ENCODE peak calls at places on chromosomes 3 and 15, in eight cellular contexts. W is GM13976, S is kidney, Z is mammary epithelial cell, C is GM12878, T is nephron progenitor cell, R is IMR-90, A is upper lobe of left lung. O is an unnamed sample.

GRCh38 chr3:63364495-63364894 is 86.4 kb downstream of the SYNPR start:
- DNase-seq in A (no peak), Z (peak), W (no peak), S (no peak), R (peak), T (peak), C (no peak), O (no peak)

GRCh38 chr15:48614051-48614450 is 31.5 kb downstream of the FBN1 start:
- DNase-seq in W (no peak), C (no peak), A (no peak), Z (no peak), S (no peak), R (no peak), T (no peak), O (no peak)

GRCh38 chr3:64411101-64411500 is 185.8 kb upstream of the PRICKLE2 start:
- DNase-seq in T (no peak), C (no peak), W (no peak), S (no peak), A (no peak), Z (no peak), R (no peak), O (no peak)

GRCh38 chr15:33021806-33022389 is 172.6 kb downstream of the FMN1 start:
- DNase-seq in R (peak), A (no peak), T (peak), C (no peak), Z (peak), W (peak), S (no peak), O (no peak)

GRCh38 chr15:43270113-43270665 is 3.5 kb upstream of the TGM5 start:
- DNase-seq in A (no peak), W (no peak), R (no peak), Z (no peak), C (no peak), T (no peak), S (no peak), O (no peak)

GRCh38 chr15:75823860-75824613 is 19.2 kb upstream of the UBE2Q2 start:
- DNase-seq in T (no peak), R (no peak), A (no peak), S (no peak), Z (no peak), W (no peak), C (no peak), O (no peak)

GRCh38 chr3:45064512-45065372 is 38.6 kb downstream of the CLEC3B start:
- DNase-seq in W (no peak), A (no peak), T (no peak), Z (peak), S (no peak), R (peak), C (no peak), O (peak)

GRCh38 chr3:123244128-123244527 is 42.4 kb downstream of the SEC22A start:
- DNase-seq in A (no peak), C (no peak), T (no peak), S (no peak), W (no peak), R (no peak), Z (peak), O (peak)

GRCh38 chr3:180700941-180701340 is 21.7 kb upstream of the CCDC39 start:
- DNase-seq in Z (peak), R (no peak), C (no peak), A (no peak), T (no peak), W (no peak), S (no peak), O (no peak)

GRCh38 chr15:58678683-58679082 is 70.8 kb downstream of the ADAM10 start:
- DNase-seq in W (no peak), Z (peak), S (no peak), A (no peak), T (no peak), C (no peak), R (peak), O (no peak)

GRCh38 chr3:188270423-188270972 is 116.5 kb downstream of the LPP start:
- DNase-seq in S (no peak), Z (peak), R (peak), W (no peak), C (no peak), T (no peak), A (no peak), O (no peak)

GRCh38 chr3:81778678-81779182 is 17.3 kb upstream of the GBE1 start:
- DNase-seq in A (no peak), T (no peak), R (peak), S (no peak), Z (no peak), W (no peak), C (peak), O (no peak)

GRCh38 chr3:159897331-159898075 is 91.1 kb upstream of the IL12A start:
- DNase-seq in W (no peak), T (no peak), S (no peak), R (peak), A (no peak), C (no peak), Z (peak), O (no peak)

GRCh38 chr3:142940000-142940399 is 23.5 kb downstream of the PAQR9 start:
- DNase-seq in T (no peak), W (no peak), C (no peak), S (no peak), A (no peak), R (no peak), Z (no peak), O (no peak)

GRCh38 chr15:80822666-80823065 is 43.5 kb downstream of the CEMIP start:
- DNase-seq in S (no peak), T (no peak), W (no peak), Z (no peak), R (no peak), C (no peak), A (no peak), O (no peak)

GRCh38 chr3:12155833-12156232 is 2.9 kb downstream of the TIMP4 start:
- DNase-seq in W (no peak), A (no peak), S (no peak), Z (peak), C (no peak), R (peak), T (no peak), O (no peak)

GRCh38 chr15:79090487-79091203 is at the start of gene RASGRF1:
- DNase-seq in Z (peak), S (no peak), R (no peak), W (no peak), A (peak), C (no peak), T (peak), O (no peak)

GRCh38 chr15:69665641-69666091 is 213.0 kb downstream of the RPLP1 start:
- DNase-seq in A (peak), R (no peak), S (peak), C (no peak), T (peak), Z (no peak), W (peak), O (peak)

GRCh38 chr3:150729682-150730360 is 26.1 kb upstream of the ERICH6 start:
- DNase-seq in R (no peak), T (no peak), Z (no peak), A (no peak), S (no peak), W (no peak), C (no peak), O (no peak)

GRCh38 chr3:47227678-47228077 is 54.9 kb downstream of the KIF9 start:
- DNase-seq in T (no peak), S (no peak), A (no peak), R (no peak), W (peak), Z (no peak), C (peak), O (no peak)

GRCh38 chr15:48730506-48730905 is 80.4 kb downstream of the CEP152 start:
- DNase-seq in T (no peak), S (no peak), C (no peak), A (no peak), Z (no peak), W (no peak), R (no peak), O (no peak)

GRCh38 chr15:100133981-100134711 is 207.6 kb downstream of the ADAMTS17 start:
- DNase-seq in R (no peak), A (no peak), W (no peak), S (no peak), Z (no peak), T (no peak), C (no peak), O (no peak)

GRCh38 chr15:100133001-100133400 is 208.8 kb downstream of the ADAMTS17 start:
- DNase-seq in T (no peak), Z (no peak), S (no peak), R (no peak), C (no peak), A (no peak), W (no peak), O (no peak)

GRCh38 chr15:100129677-100130076 is 212.1 kb downstream of the ADAMTS17 start:
- DNase-seq in C (no peak), R (no peak), T (no peak), Z (no peak), S (no peak), W (no peak), A (no peak), O (no peak)

GRCh38 chr15:100132309-100132708 is 209.5 kb downstream of the ADAMTS17 start:
- DNase-seq in A (no peak), S (no peak), W (no peak), R (no peak), Z (no peak), C (no peak), T (no peak), O (no peak)

DNA sequence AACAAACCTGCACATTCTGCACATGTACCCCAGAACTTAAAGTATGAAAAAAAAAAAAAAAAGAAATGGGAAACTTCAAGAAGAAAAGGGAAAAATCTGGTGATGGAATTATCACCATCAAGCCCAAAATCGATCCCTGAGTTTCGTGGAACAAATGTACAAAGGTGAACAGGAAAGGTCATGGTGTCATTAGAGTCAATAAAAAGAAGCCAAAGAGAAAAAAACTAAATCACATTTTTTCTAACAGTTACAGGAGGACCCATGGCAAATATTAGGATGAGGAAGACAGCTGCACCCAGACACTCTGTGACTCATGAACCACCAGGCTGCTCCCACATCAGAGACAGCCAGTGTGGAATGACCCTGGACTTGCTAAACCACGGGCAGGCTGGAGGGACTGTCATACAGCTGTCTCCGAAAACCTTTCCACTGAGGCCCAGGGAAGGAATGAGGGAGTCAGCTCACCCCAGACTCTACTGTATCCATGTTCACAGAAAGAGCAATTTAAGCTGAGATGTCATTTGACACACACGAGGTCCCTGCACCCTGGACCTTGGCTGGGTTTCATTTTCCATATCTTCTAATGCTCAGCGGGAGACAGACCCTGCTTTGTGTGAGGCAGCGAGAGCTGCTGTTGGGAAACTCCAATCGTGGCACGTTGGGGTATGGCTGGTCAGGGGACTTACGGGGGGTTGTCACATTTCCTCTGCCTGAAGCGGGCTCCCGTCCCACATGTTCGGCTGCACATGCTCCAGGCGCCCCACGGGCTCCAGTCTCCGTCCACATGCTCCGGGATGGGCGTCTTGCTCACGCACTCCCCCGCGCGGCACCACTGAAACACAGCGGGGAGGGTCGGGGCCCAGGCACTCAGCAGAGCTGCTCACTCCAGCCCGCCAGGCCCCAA is 210.2 kb downstream of the ADAMTS17 start:
- DNase-seq in A (peak), T (peak), R (peak), C (no peak), W (peak), Z (peak), S (peak), O (peak)
- TF ChIP-seq CTCF in A (no peak), T (no peak), R (peak), C (peak), W (peak), Z (no peak), S (peak), O (peak)

DNA sequence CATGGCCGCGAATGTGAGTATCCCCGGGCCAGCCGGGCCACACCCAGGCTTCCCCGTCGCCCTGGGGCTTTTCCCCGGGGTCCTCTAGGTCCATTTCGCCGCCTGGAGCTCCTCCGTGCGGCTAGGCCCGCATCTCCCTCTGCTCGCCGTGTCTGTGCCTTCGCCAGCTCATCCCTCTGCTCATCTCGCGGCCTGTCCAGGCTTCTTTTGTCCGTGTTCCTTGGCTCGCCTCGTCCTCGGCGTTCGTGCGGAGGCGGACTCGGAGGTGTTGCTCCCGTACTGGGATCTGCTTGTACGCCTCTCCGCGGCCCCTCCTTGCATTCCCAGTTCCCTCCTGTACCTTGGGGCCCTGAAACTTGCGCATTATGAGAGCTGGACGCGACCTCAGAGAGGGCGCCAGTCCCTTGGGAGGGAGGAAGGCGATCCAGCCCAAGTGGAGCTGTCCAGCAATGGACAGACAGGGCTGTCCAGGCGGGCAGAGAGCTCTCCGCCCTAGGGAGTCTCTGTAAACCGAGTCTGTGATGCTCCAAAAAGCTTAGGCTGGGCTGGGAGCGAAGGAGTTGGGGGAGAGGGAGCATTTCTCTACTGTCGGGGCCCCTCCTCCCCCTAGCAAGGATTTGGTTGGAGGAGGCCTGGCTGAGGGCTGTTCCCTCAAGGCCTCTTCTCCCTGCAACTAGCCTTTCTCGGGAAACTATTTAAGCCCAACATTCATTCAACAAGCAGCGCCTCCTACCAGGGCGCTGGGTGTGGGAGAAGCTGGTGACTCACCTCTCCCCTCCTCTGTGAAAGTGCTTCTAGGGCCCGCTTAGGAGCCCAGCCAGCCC is 553 bp downstream of the TMEM43 start:
- DNase-seq in Z (peak), S (peak), T (peak), W (no peak), R (peak), A (no peak), C (no peak), O (peak)
- TF ChIP-seq CTCF in Z (peak), S (no peak), T (no peak), W (no peak), R (peak), A (no peak), C (no peak), O (no peak)

GRCh38 chr3:59809750-59810444 is 760.1 kb upstream of the CFAP20DC start:
- DNase-seq in T (no peak), Z (peak), W (peak), C (no peak), R (peak), S (no peak), A (no peak), O (no peak)
- TF ChIP-seq CTCF in T (no peak), Z (peak), W (no peak), C (peak), R (peak), S (peak), A (peak), O (peak)

GRCh38 chr3:115340586-115340985 is 193.5 kb upstream of the ZBTB20 start:
- DNase-seq in R (no peak), A (no peak), W (no peak), C (no peak), Z (no peak), S (no peak), T (no peak), O (no peak)

GRCh38 chr3:115336836-115337235 is 189.7 kb upstream of the ZBTB20 start:
- DNase-seq in T (no peak), W (no peak), R (no peak), A (no peak), C (no peak), Z (peak), S (no peak), O (no peak)

GRCh38 chr3:115341208-115341607 is 194.1 kb upstream of the ZBTB20 start:
- DNase-seq in T (no peak), R (peak), A (no peak), W (no peak), S (no peak), Z (peak), C (no peak), O (peak)
- TF ChIP-seq CTCF in T (no peak), R (no peak), A (no peak), W (no peak), S (no peak), Z (no peak), C (no peak), O (no peak)

GRCh38 chr15:88656760-88657221 is 18.0 kb downstream of the ISG20 start:
- DNase-seq in W (peak), Z (no peak), A (no peak), R (no peak), T (no peak), S (peak), C (peak), O (peak)

GRCh38 chr15:88658070-88658965 is 19.5 kb downstream of the ISG20 start:
- DNase-seq in R (no peak), T (no peak), Z (no peak), S (no peak), C (no peak), A (no peak), W (no peak), O (no peak)

GRCh38 chr15:88658972-88659931 is 20.4 kb downstream of the ISG20 start:
- DNase-seq in R (peak), W (no peak), T (no peak), A (no peak), C (no peak), Z (peak), S (no peak), O (no peak)

GRCh38 chr15:88655780-88656488 is 17.1 kb downstream of the ISG20 start:
- DNase-seq in T (no peak), C (no peak), Z (no peak), S (no peak), W (no peak), A (no peak), R (no peak), O (no peak)

DNA sequence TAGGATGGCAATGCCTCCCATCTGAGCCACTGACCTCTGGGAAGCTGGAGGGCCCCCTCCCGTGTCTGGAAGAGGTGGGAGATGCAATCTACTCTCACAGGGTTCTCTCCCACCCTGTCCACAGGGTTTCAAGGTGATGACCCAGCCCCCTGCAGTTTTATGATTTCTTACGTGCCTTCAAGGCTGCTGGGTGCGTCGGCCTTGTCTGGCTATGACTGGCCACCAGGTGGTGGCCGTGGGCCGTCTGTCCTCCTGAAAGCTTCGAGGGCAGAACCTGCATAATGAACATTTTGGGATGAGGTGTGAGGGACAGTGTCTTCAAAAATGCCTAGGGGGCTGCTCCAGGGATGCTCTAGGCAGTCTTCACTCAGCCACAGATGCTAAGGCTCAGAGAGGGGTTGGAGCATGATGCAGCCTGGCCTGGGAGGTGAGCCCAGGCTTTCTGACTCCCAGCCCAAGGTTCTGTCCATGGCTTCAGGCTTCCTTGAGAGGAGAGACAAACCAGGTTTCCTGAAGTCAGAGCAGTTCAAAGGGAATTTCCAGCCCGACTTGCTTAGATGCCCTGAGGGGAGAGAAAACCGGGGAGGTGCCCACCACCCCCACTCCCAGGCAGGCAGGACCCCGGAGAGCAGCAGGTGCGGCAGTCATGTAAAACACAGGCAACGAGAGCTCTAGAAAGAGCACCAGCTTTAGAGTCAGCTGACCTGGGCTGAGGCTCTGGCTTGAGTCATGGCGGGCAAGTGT is 18.7 kb downstream of the ISG20 start:
- DNase-seq in Z (peak), C (no peak), T (peak), S (no peak), A (no peak), R (peak), W (peak), O (no peak)
- TF ChIP-seq CTCF in Z (peak), C (peak), T (peak), S (peak), A (peak), R (peak), W (peak), O (peak)